ENCODE peak calls at places on chromosomes 13 and 19, in six cellular contexts. One of them, this sample, is unnamed.

GRCh38 chr13:90950134-90950533 is 397.4 kb upstream of the MIR17HG start:
- DNase-seq in Caco-2: no peak
- DNase-seq in lung: no peak
- DNase-seq in fibroblast of lung: no peak
- DNase-seq in endothelial cell of umbilical vein: no peak
- DNase-seq in BE2C: no peak
- DNase-seq in this sample: no peak

GRCh38 chr13:106481919-106482318 is 53.5 kb downstream of the EFNB2 start:
- DNase-seq in Caco-2: no peak
- DNase-seq in lung: no peak
- DNase-seq in fibroblast of lung: no peak
- DNase-seq in endothelial cell of umbilical vein: no peak
- DNase-seq in BE2C: no peak
- DNase-seq in this sample: no peak

GRCh38 chr13:101453784-101454201 is 1.3 kb downstream of the ITGBL1 start:
- DNase-seq in Caco-2: no peak
- DNase-seq in lung: peak; percentile 32
- DNase-seq in fibroblast of lung: no peak
- DNase-seq in endothelial cell of umbilical vein: peak; percentile 29
- DNase-seq in BE2C: no peak
- DNase-seq in this sample: no peak

GRCh38 chr13:95207769-95208366 is 93.4 kb downstream of the ABCC4 start:
- DNase-seq in Caco-2: no peak
- DNase-seq in lung: no peak
- DNase-seq in fibroblast of lung: no peak
- DNase-seq in endothelial cell of umbilical vein: no peak
- DNase-seq in BE2C: peak; percentile 81
- DNase-seq in this sample: no peak

GRCh38 chr13:81562598-81562997 is 1221.7 kb upstream of the SPRY2 start:
- DNase-seq in Caco-2: no peak
- DNase-seq in lung: no peak
- DNase-seq in fibroblast of lung: no peak
- DNase-seq in endothelial cell of umbilical vein: no peak
- DNase-seq in BE2C: no peak
- DNase-seq in this sample: no peak

GRCh38 chr19:56106397-56106849 is 14.7 kb downstream of the ZNF787 start:
- DNase-seq in Caco-2: no peak
- DNase-seq in lung: no peak
- DNase-seq in fibroblast of lung: no peak
- DNase-seq in endothelial cell of umbilical vein: no peak
- DNase-seq in BE2C: no peak
- DNase-seq in this sample: no peak

GRCh38 chr19:55585658-55586339 is 5.2 kb upstream of the ZNF579 start:
- DNase-seq in Caco-2: peak; percentile 61
- DNase-seq in lung: peak; percentile 87
- DNase-seq in fibroblast of lung: peak; percentile 82
- DNase-seq in endothelial cell of umbilical vein: peak; percentile 68
- DNase-seq in BE2C: peak; percentile 89
- DNase-seq in this sample: peak; percentile 89

GRCh38 chr13:24644051-24644450 is 36.2 kb upstream of the ATP12A start:
- DNase-seq in Caco-2: no peak
- DNase-seq in lung: no peak
- DNase-seq in fibroblast of lung: peak; percentile 51
- DNase-seq in endothelial cell of umbilical vein: no peak
- DNase-seq in BE2C: no peak
- DNase-seq in this sample: no peak

GRCh38 chr13:43289458-43290255 is 266.3 kb downstream of the DNAJC15 start:
- DNase-seq in Caco-2: no peak
- DNase-seq in lung: no peak
- DNase-seq in fibroblast of lung: peak; percentile 29
- DNase-seq in endothelial cell of umbilical vein: no peak
- DNase-seq in BE2C: no peak
- DNase-seq in this sample: no peak

GRCh38 chr13:36745436-36745835 is 71.6 kb downstream of the SERTM1 start:
- DNase-seq in Caco-2: no peak
- DNase-seq in lung: no peak
- DNase-seq in fibroblast of lung: peak; percentile 57
- DNase-seq in endothelial cell of umbilical vein: no peak
- DNase-seq in BE2C: no peak
- DNase-seq in this sample: no peak

GRCh38 chr19:16386619-16387240 is 62.1 kb downstream of the KLF2 start:
- DNase-seq in Caco-2: peak; percentile 46
- DNase-seq in lung: no peak
- DNase-seq in fibroblast of lung: peak; percentile 40
- DNase-seq in endothelial cell of umbilical vein: peak; percentile 72
- DNase-seq in BE2C: peak; percentile 62
- DNase-seq in this sample: peak; percentile 71

GRCh38 chr19:7226749-7227148 is 67.5 kb downstream of the INSR start:
- DNase-seq in Caco-2: no peak
- DNase-seq in lung: no peak
- DNase-seq in fibroblast of lung: no peak
- DNase-seq in endothelial cell of umbilical vein: no peak
- DNase-seq in BE2C: no peak
- DNase-seq in this sample: no peak

GRCh38 chr19:58089846-58090245 is 8.2 kb downstream of the ZSCAN18 start:
- DNase-seq in Caco-2: no peak
- DNase-seq in lung: no peak
- DNase-seq in fibroblast of lung: no peak
- DNase-seq in endothelial cell of umbilical vein: no peak
- DNase-seq in BE2C: no peak
- DNase-seq in this sample: no peak

GRCh38 chr19:58091251-58091995 is 6.6 kb downstream of the ZSCAN18 start:
- DNase-seq in Caco-2: no peak
- DNase-seq in lung: no peak
- DNase-seq in fibroblast of lung: no peak
- DNase-seq in endothelial cell of umbilical vein: no peak
- DNase-seq in BE2C: no peak
- DNase-seq in this sample: no peak

GRCh38 chr19:58086825-58087710 is 11.0 kb downstream of the ZSCAN18 start:
- DNase-seq in Caco-2: no peak
- DNase-seq in lung: no peak
- DNase-seq in fibroblast of lung: no peak
- DNase-seq in endothelial cell of umbilical vein: no peak
- DNase-seq in BE2C: no peak
- DNase-seq in this sample: no peak

GRCh38 chr19:58085348-58085875 is 12.6 kb downstream of the ZSCAN18 start:
- DNase-seq in Caco-2: no peak
- DNase-seq in lung: no peak
- DNase-seq in fibroblast of lung: no peak
- DNase-seq in endothelial cell of umbilical vein: no peak
- DNase-seq in BE2C: no peak
- DNase-seq in this sample: no peak

DNA sequence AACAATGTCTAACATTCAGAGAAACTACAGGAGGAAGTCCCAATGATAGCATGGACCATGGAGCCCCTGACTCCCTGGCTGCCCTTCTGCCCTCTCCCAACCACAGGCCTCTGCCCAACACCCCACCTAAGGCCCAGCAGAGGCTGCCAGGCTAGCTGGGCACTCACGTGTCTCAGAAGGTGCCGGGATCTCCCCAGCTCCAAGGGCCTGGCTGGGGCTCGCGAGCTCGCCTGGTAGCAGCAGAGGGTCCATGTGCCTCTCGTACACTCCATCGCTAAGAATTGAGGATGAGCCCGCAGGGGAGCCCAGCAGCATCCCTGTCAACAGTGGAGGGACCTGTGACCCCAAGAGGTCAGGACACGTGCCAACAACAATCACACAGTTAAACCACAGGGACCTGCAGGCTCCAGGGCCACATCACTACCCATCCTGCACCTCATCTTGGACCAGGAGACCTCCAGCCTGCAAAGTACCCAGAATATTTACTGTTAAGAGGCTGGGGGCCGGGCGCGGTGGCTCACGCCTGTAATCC is 9.4 kb downstream of the ZSCAN18 start:
- DNase-seq in Caco-2: no peak
- DNase-seq in lung: no peak
- DNase-seq in fibroblast of lung: no peak
- DNase-seq in endothelial cell of umbilical vein: no peak
- DNase-seq in BE2C: no peak
- DNase-seq in this sample: no peak
- H3K4me1 ChIP-seq in Caco-2: no peaks in the 10 kb centered on the region
- H3K4me1 ChIP-seq in lung: no peaks in the 10 kb centered on the region
- H3K4me1 ChIP-seq in fibroblast of lung: no peaks in the 10 kb centered on the region
- H3K4me1 ChIP-seq in endothelial cell of umbilical vein: no peaks in the 10 kb centered on the region
- H3K4me1 ChIP-seq in BE2C: no peaks in the 10 kb centered on the region
- H3K4me1 ChIP-seq in this sample: no peaks in the 10 kb centered on the region

GRCh38 chr19:10965398-10965797 is 4.6 kb downstream of the SMARCA4 start:
- DNase-seq in Caco-2: no peak
- DNase-seq in lung: no peak
- DNase-seq in fibroblast of lung: no peak
- DNase-seq in endothelial cell of umbilical vein: no peak
- DNase-seq in BE2C: no peak
- DNase-seq in this sample: no peak
- H3K4me1 ChIP-seq in Caco-2: peaks cover 9% of the 10 kb centered on the region
- H3K4me1 ChIP-seq in lung: peaks cover 4% of the 10 kb centered on the region
- H3K4me1 ChIP-seq in fibroblast of lung: no peaks in the 10 kb centered on the region
- H3K4me1 ChIP-seq in endothelial cell of umbilical vein: peaks cover 7% of the 10 kb centered on the region
- H3K4me1 ChIP-seq in BE2C: no peaks in the 10 kb centered on the region
- H3K4me1 ChIP-seq in this sample: no peaks in the 10 kb centered on the region

GRCh38 chr13:110530839-110531499 is 30.6 kb downstream of the RAB20 start:
- DNase-seq in Caco-2: no peak
- DNase-seq in lung: no peak
- DNase-seq in fibroblast of lung: no peak
- DNase-seq in endothelial cell of umbilical vein: no peak
- DNase-seq in BE2C: no peak
- DNase-seq in this sample: peak; percentile 46
- H3K4me1 ChIP-seq in Caco-2: peaks cover 37% of the 10 kb centered on the region
- H3K4me1 ChIP-seq in lung: peaks cover 8% of the 10 kb centered on the region
- H3K4me1 ChIP-seq in fibroblast of lung: no peaks in the 10 kb centered on the region
- H3K4me1 ChIP-seq in endothelial cell of umbilical vein: no peaks in the 10 kb centered on the region
- H3K4me1 ChIP-seq in BE2C: no peaks in the 10 kb centered on the region
- H3K4me1 ChIP-seq in this sample: peaks cover 14% of the 10 kb centered on the region

DNA sequence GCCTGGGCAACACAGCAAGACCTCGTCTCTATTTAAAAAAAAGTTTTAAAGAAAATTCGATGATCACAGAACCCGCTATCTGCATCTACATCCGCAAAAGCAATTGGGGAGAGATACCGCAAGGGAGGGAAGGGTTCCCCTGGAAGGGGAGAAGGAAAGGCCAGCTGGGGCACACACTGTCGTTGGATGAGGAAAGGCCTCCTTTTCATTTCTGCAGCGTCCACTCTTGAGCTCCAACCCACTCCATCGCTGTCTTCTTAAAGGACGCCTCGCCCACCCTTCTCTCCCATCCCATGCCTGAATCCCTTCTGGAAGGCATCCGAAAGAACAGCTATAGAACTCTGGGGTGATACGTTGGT is 3.2 kb upstream of the PRKCG start:
- DNase-seq in Caco-2: no peak
- DNase-seq in lung: no peak
- DNase-seq in fibroblast of lung: peak; percentile 16
- DNase-seq in endothelial cell of umbilical vein: peak; percentile 31
- DNase-seq in BE2C: no peak
- DNase-seq in this sample: no peak
- H3K4me1 ChIP-seq in Caco-2: peaks cover 10% of the 10 kb centered on the region
- H3K4me1 ChIP-seq in lung: no peaks in the 10 kb centered on the region
- H3K4me1 ChIP-seq in fibroblast of lung: peaks cover 8% of the 10 kb centered on the region
- H3K4me1 ChIP-seq in endothelial cell of umbilical vein: peaks cover 17% of the 10 kb centered on the region
- H3K4me1 ChIP-seq in BE2C: no peaks in the 10 kb centered on the region
- H3K4me1 ChIP-seq in this sample: peaks cover 68% of the 10 kb centered on the region

GRCh38 chr19:3401004-3401768 is 34.8 kb downstream of the NFIC start:
- DNase-seq in Caco-2: no peak
- DNase-seq in lung: no peak
- DNase-seq in fibroblast of lung: no peak
- DNase-seq in endothelial cell of umbilical vein: no peak
- DNase-seq in BE2C: no peak
- DNase-seq in this sample: no peak

GRCh38 chr19:3404324-3405260 is 38.2 kb downstream of the NFIC start:
- DNase-seq in Caco-2: no peak
- DNase-seq in lung: peak; percentile 86
- DNase-seq in fibroblast of lung: peak; percentile 88
- DNase-seq in endothelial cell of umbilical vein: peak; percentile 83
- DNase-seq in BE2C: no peak
- DNase-seq in this sample: peak; percentile 97

GRCh38 chr19:3405261-3405653 is 38.9 kb downstream of the NFIC start:
- DNase-seq in Caco-2: no peak
- DNase-seq in lung: no peak
- DNase-seq in fibroblast of lung: no peak
- DNase-seq in endothelial cell of umbilical vein: no peak
- DNase-seq in BE2C: no peak
- DNase-seq in this sample: no peak

GRCh38 chr19:3402631-3403443 is 36.5 kb downstream of the NFIC start:
- DNase-seq in Caco-2: no peak
- DNase-seq in lung: no peak
- DNase-seq in fibroblast of lung: no peak
- DNase-seq in endothelial cell of umbilical vein: no peak
- DNase-seq in BE2C: no peak
- DNase-seq in this sample: no peak

GRCh38 chr19:3403489-3404323 is 37.3 kb downstream of the NFIC start:
- DNase-seq in Caco-2: no peak
- DNase-seq in lung: peak; percentile 86
- DNase-seq in fibroblast of lung: peak; percentile 96
- DNase-seq in endothelial cell of umbilical vein: peak; percentile 87
- DNase-seq in BE2C: no peak
- DNase-seq in this sample: peak; percentile 99
- H3K4me1 ChIP-seq in Caco-2: no peaks in the 10 kb centered on the region
- H3K4me1 ChIP-seq in lung: no peaks in the 10 kb centered on the region
- H3K4me1 ChIP-seq in fibroblast of lung: peaks cover 21% of the 10 kb centered on the region
- H3K4me1 ChIP-seq in endothelial cell of umbilical vein: peaks cover 22% of the 10 kb centered on the region
- H3K4me1 ChIP-seq in BE2C: no peaks in the 10 kb centered on the region
- H3K4me1 ChIP-seq in this sample: peaks cover 97% of the 10 kb centered on the region

GRCh38 chr13:98482476-98483444 is 94.1 kb downstream of the STK24 start:
- DNase-seq in Caco-2: no peak
- DNase-seq in lung: peak; percentile 57
- DNase-seq in fibroblast of lung: peak; percentile 73
- DNase-seq in endothelial cell of umbilical vein: peak; percentile 87
- DNase-seq in BE2C: no peak
- DNase-seq in this sample: peak; percentile 94

GRCh38 chr13:98484289-98485219 is 92.4 kb downstream of the STK24 start:
- DNase-seq in Caco-2: peak; percentile 88
- DNase-seq in lung: peak; percentile 92
- DNase-seq in fibroblast of lung: peak; percentile 96
- DNase-seq in endothelial cell of umbilical vein: peak; percentile 96
- DNase-seq in BE2C: no peak
- DNase-seq in this sample: peak; percentile 91

GRCh38 chr13:98481511-98481951 is 95.4 kb downstream of the STK24 start:
- DNase-seq in Caco-2: no peak
- DNase-seq in lung: no peak
- DNase-seq in fibroblast of lung: no peak
- DNase-seq in endothelial cell of umbilical vein: no peak
- DNase-seq in BE2C: no peak
- DNase-seq in this sample: peak; percentile 61

GRCh38 chr13:98485561-98485960 is 91.3 kb downstream of the STK24 start:
- DNase-seq in Caco-2: no peak
- DNase-seq in lung: no peak
- DNase-seq in fibroblast of lung: no peak
- DNase-seq in endothelial cell of umbilical vein: no peak
- DNase-seq in BE2C: no peak
- DNase-seq in this sample: no peak

DNA sequence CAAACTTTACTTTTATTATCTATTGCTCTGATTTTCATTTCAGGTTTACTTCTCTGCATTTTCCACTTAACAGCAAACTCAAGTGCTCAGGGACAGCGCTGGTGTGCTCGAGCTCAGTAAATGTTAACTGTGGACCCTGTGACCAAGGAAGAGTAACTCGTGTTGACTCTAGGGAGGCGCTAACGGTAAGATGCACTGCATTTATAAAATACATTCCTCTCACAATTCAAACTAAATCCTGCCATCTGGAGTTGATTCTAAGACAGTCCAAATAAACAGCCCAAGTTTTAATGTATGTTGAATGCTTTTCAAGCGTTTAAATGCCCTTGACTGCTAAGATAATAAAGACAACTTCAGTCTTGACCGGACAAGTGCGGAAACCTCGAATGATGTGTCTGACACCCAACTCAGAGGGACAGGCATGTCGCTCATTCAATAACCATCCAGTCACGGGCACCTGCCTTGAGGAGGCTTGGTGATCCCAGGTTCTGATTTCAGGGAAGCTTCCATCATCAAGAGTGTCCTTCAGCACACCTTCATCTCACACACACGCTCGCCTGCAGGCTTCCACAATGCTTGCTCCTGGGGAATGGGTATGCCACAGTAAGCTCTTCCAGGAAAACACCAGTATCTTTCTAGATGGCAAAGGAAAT is 93.1 kb downstream of the STK24 start:
- DNase-seq in Caco-2: no peak
- DNase-seq in lung: no peak
- DNase-seq in fibroblast of lung: peak; percentile 21
- DNase-seq in endothelial cell of umbilical vein: peak; percentile 45
- DNase-seq in BE2C: no peak
- DNase-seq in this sample: no peak
- H3K4me1 ChIP-seq in Caco-2: peaks cover 35% of the 10 kb centered on the region
- H3K4me1 ChIP-seq in lung: peaks cover 39% of the 10 kb centered on the region
- H3K4me1 ChIP-seq in fibroblast of lung: peaks cover 36% of the 10 kb centered on the region
- H3K4me1 ChIP-seq in endothelial cell of umbilical vein: peaks cover 41% of the 10 kb centered on the region
- H3K4me1 ChIP-seq in BE2C: peaks cover 51% of the 10 kb centered on the region
- H3K4me1 ChIP-seq in this sample: peaks cover 100% of the 10 kb centered on the region

This sample was measured in sigmoid colon.